ENCODE peak calls at places on chromosomes 12 and 14, in nine cellular contexts. One of them, this sample, is unnamed. For H3K9me3, the result is how much of the 10 kb centered on the place peaks cover.

GRCh38 chr12:131157739-131158138 is 204.0 kb downstream of the ADGRD1 start:
- DNase-seq in psoas muscle: no peak
- DNase-seq in DND-41: no peak
- DNase-seq in cardiac muscle cell: no peak
- DNase-seq in transverse colon: no peak
- DNase-seq in left ventricle myocardium inferior: no peak
- DNase-seq in heart right ventricle: no peak
- DNase-seq in fibroblast of lung: no peak
- DNase-seq in CD8-positive, alpha-beta T cell: no peak
- DNase-seq in this sample: no peak

GRCh38 chr14:101360045-101360931 is 201.0 kb upstream of the DIO3 start:
- DNase-seq in psoas muscle: peak
- DNase-seq in DND-41: peak
- DNase-seq in cardiac muscle cell: peak
- DNase-seq in transverse colon: peak
- DNase-seq in left ventricle myocardium inferior: peak
- DNase-seq in heart right ventricle: peak
- DNase-seq in fibroblast of lung: no peak
- DNase-seq in CD8-positive, alpha-beta T cell: no peak
- DNase-seq in this sample: peak

GRCh38 chr14:91716999-91717398 is 14.9 kb downstream of the CATSPERB start:
- DNase-seq in psoas muscle: no peak
- DNase-seq in DND-41: no peak
- DNase-seq in cardiac muscle cell: no peak
- DNase-seq in transverse colon: no peak
- DNase-seq in left ventricle myocardium inferior: no peak
- DNase-seq in heart right ventricle: no peak
- DNase-seq in fibroblast of lung: no peak
- DNase-seq in CD8-positive, alpha-beta T cell: no peak
- DNase-seq in this sample: no peak

GRCh38 chr12:103350116-103350515 is 145.7 kb downstream of the C12orf42 start:
- DNase-seq in psoas muscle: no peak
- DNase-seq in DND-41: no peak
- DNase-seq in cardiac muscle cell: no peak
- DNase-seq in transverse colon: no peak
- DNase-seq in left ventricle myocardium inferior: no peak
- DNase-seq in heart right ventricle: no peak
- DNase-seq in fibroblast of lung: no peak
- DNase-seq in CD8-positive, alpha-beta T cell: no peak
- DNase-seq in this sample: no peak

GRCh38 chr12:49975370-49975761 is 2.6 kb downstream of the AQP6 start:
- DNase-seq in psoas muscle: no peak
- DNase-seq in DND-41: no peak
- DNase-seq in cardiac muscle cell: no peak
- DNase-seq in transverse colon: no peak
- DNase-seq in left ventricle myocardium inferior: no peak
- DNase-seq in heart right ventricle: no peak
- DNase-seq in fibroblast of lung: no peak
- DNase-seq in CD8-positive, alpha-beta T cell: no peak
- DNase-seq in this sample: peak

GRCh38 chr12:20260864-20261263 is 107.5 kb upstream of the PDE3A start:
- DNase-seq in psoas muscle: no peak
- DNase-seq in DND-41: no peak
- DNase-seq in cardiac muscle cell: no peak
- DNase-seq in transverse colon: no peak
- DNase-seq in left ventricle myocardium inferior: no peak
- DNase-seq in heart right ventricle: no peak
- DNase-seq in fibroblast of lung: no peak
- DNase-seq in CD8-positive, alpha-beta T cell: no peak
- DNase-seq in this sample: no peak

GRCh38 chr12:15662983-15663659 is 126.1 kb downstream of the EPS8 start:
- DNase-seq in psoas muscle: no peak
- DNase-seq in DND-41: no peak
- DNase-seq in cardiac muscle cell: peak
- DNase-seq in transverse colon: no peak
- DNase-seq in left ventricle myocardium inferior: no peak
- DNase-seq in heart right ventricle: no peak
- DNase-seq in fibroblast of lung: peak
- DNase-seq in CD8-positive, alpha-beta T cell: no peak
- DNase-seq in this sample: no peak

GRCh38 chr14:96635850-96636249 is 133.7 kb downstream of the PAPOLA start:
- DNase-seq in psoas muscle: no peak
- DNase-seq in DND-41: no peak
- DNase-seq in cardiac muscle cell: no peak
- DNase-seq in transverse colon: no peak
- DNase-seq in left ventricle myocardium inferior: no peak
- DNase-seq in heart right ventricle: no peak
- DNase-seq in fibroblast of lung: no peak
- DNase-seq in CD8-positive, alpha-beta T cell: no peak
- DNase-seq in this sample: no peak

GRCh38 chr12:110543252-110543959 is 39.7 kb downstream of the PPTC7 start:
- DNase-seq in psoas muscle: peak
- DNase-seq in DND-41: no peak
- DNase-seq in cardiac muscle cell: peak
- DNase-seq in transverse colon: peak
- DNase-seq in left ventricle myocardium inferior: peak
- DNase-seq in heart right ventricle: peak
- DNase-seq in fibroblast of lung: peak
- DNase-seq in CD8-positive, alpha-beta T cell: no peak
- DNase-seq in this sample: peak

GRCh38 chr12:11510671-11511070 is 115.3 kb upstream of the PRB2 start:
- DNase-seq in psoas muscle: no peak
- DNase-seq in DND-41: no peak
- DNase-seq in cardiac muscle cell: no peak
- DNase-seq in transverse colon: no peak
- DNase-seq in left ventricle myocardium inferior: no peak
- DNase-seq in heart right ventricle: no peak
- DNase-seq in fibroblast of lung: peak
- DNase-seq in CD8-positive, alpha-beta T cell: no peak
- DNase-seq in this sample: no peak

GRCh38 chr12:92582466-92582865 is 120.3 kb upstream of the PLEKHG7 start:
- DNase-seq in psoas muscle: no peak
- DNase-seq in DND-41: no peak
- DNase-seq in cardiac muscle cell: no peak
- DNase-seq in transverse colon: no peak
- DNase-seq in left ventricle myocardium inferior: no peak
- DNase-seq in heart right ventricle: no peak
- DNase-seq in fibroblast of lung: no peak
- DNase-seq in CD8-positive, alpha-beta T cell: no peak
- DNase-seq in this sample: no peak

GRCh38 chr14:106493962-106494823 is 967.8 kb downstream of the TMEM121 start:
- DNase-seq in psoas muscle: no peak
- DNase-seq in DND-41: no peak
- DNase-seq in cardiac muscle cell: no peak
- DNase-seq in transverse colon: no peak
- DNase-seq in left ventricle myocardium inferior: no peak
- DNase-seq in heart right ventricle: no peak
- DNase-seq in fibroblast of lung: no peak
- DNase-seq in CD8-positive, alpha-beta T cell: no peak
- DNase-seq in this sample: no peak

GRCh38 chr14:106491851-106492250 is 965.5 kb downstream of the TMEM121 start:
- DNase-seq in psoas muscle: no peak
- DNase-seq in DND-41: peak
- DNase-seq in cardiac muscle cell: no peak
- DNase-seq in transverse colon: peak
- DNase-seq in left ventricle myocardium inferior: no peak
- DNase-seq in heart right ventricle: no peak
- DNase-seq in fibroblast of lung: no peak
- DNase-seq in CD8-positive, alpha-beta T cell: no peak
- DNase-seq in this sample: no peak

GRCh38 chr14:106490442-106490841 is 964.1 kb downstream of the TMEM121 start:
- DNase-seq in psoas muscle: no peak
- DNase-seq in DND-41: no peak
- DNase-seq in cardiac muscle cell: no peak
- DNase-seq in transverse colon: no peak
- DNase-seq in left ventricle myocardium inferior: no peak
- DNase-seq in heart right ventricle: no peak
- DNase-seq in fibroblast of lung: no peak
- DNase-seq in CD8-positive, alpha-beta T cell: no peak
- DNase-seq in this sample: no peak

GRCh38 chr14:106488293-106488692 is 961.9 kb downstream of the TMEM121 start:
- DNase-seq in psoas muscle: no peak
- DNase-seq in DND-41: no peak
- DNase-seq in cardiac muscle cell: no peak
- DNase-seq in transverse colon: no peak
- DNase-seq in left ventricle myocardium inferior: no peak
- DNase-seq in heart right ventricle: no peak
- DNase-seq in fibroblast of lung: no peak
- DNase-seq in CD8-positive, alpha-beta T cell: no peak
- DNase-seq in this sample: no peak

DNA sequence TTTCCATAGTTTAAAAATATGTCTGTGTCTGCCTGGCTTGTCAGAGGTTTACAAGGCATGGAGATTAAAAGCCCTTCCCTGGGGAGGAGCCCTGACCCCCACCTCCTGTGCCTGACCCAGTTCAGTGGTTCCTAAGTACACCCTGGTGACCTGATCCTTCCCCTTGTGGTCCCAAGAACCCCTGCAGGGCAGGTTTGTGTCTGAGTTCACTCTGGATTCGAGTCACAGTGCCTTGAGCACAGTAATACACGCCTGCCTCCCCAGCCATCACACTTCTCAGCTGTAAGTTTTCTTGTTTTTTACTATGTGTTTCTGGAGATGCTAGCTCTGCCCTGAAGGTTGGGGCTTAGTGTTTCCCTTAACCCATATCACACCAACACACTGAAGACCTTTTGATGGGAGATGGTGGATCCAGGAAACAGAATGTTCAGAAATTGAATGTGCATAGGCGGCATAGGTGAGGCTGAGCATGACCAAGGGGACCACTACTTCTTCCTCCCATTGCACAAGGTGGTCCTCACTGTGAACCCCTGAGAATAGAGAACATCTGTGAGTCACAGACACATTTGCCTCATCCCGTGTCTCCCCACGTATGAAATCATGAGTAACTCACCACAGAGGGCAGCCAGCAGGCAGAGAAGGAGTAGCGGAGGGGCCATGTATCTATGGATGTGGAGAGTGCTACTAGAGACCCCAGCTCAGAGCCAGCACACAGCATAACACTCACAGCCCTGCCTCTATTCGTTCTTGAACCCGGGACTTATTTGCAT is 962.9 kb downstream of the TMEM121 start:
- DNase-seq in psoas muscle: no peak
- DNase-seq in DND-41: no peak
- DNase-seq in cardiac muscle cell: no peak
- DNase-seq in transverse colon: no peak
- DNase-seq in left ventricle myocardium inferior: no peak
- DNase-seq in heart right ventricle: no peak
- DNase-seq in fibroblast of lung: no peak
- DNase-seq in CD8-positive, alpha-beta T cell: no peak
- DNase-seq in this sample: no peak
- H3K9me3 ChIP-seq in psoas muscle: under half
- H3K9me3 ChIP-seq in DND-41: under half
- H3K9me3 ChIP-seq in cardiac muscle cell: under half
- H3K9me3 ChIP-seq in transverse colon: under half
- H3K9me3 ChIP-seq in left ventricle myocardium inferior: under half
- H3K9me3 ChIP-seq in heart right ventricle: under half
- H3K9me3 ChIP-seq in fibroblast of lung: under half
- H3K9me3 ChIP-seq in CD8-positive, alpha-beta T cell: under half
- H3K9me3 ChIP-seq in this sample: under half

DNA sequence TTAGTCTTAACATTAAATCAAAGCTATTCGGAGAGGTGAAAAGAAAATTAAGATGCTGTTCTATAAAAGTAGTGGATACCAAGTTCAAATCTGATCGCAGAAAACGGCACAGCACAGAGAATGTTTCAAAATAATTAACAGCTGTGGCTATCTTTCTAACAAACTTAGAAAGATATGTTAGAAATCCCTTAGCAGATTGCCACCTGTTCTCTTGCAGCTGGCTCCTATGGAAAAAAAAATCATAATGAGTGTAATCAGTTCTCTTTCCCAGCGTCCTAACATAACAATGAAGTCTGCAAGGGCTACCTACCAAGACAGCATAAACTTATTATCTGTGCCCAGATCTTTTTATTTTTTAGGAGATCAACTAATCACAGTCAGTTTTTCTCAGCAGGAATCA is 358.7 kb upstream of the FOXG1 start:
- DNase-seq in psoas muscle: no peak
- DNase-seq in DND-41: no peak
- DNase-seq in cardiac muscle cell: no peak
- DNase-seq in transverse colon: no peak
- DNase-seq in left ventricle myocardium inferior: no peak
- DNase-seq in heart right ventricle: no peak
- DNase-seq in fibroblast of lung: no peak
- DNase-seq in CD8-positive, alpha-beta T cell: no peak
- DNase-seq in this sample: no peak
- H3K9me3 ChIP-seq in psoas muscle: under half
- H3K9me3 ChIP-seq in DND-41: under half
- H3K9me3 ChIP-seq in cardiac muscle cell: under half
- H3K9me3 ChIP-seq in transverse colon: under half
- H3K9me3 ChIP-seq in left ventricle myocardium inferior: under half
- H3K9me3 ChIP-seq in heart right ventricle: under half
- H3K9me3 ChIP-seq in fibroblast of lung: under half
- H3K9me3 ChIP-seq in CD8-positive, alpha-beta T cell: under half
- H3K9me3 ChIP-seq in this sample: under half

GRCh38 chr14:29649170-29649569 is 278.5 kb downstream of the PRKD1 start:
- DNase-seq in psoas muscle: no peak
- DNase-seq in DND-41: no peak
- DNase-seq in cardiac muscle cell: no peak
- DNase-seq in transverse colon: no peak
- DNase-seq in left ventricle myocardium inferior: no peak
- DNase-seq in heart right ventricle: no peak
- DNase-seq in fibroblast of lung: no peak
- DNase-seq in CD8-positive, alpha-beta T cell: no peak
- DNase-seq in this sample: no peak
- H3K9me3 ChIP-seq in psoas muscle: under half
- H3K9me3 ChIP-seq in DND-41: under half
- H3K9me3 ChIP-seq in cardiac muscle cell: under half
- H3K9me3 ChIP-seq in transverse colon: under half
- H3K9me3 ChIP-seq in left ventricle myocardium inferior: under half
- H3K9me3 ChIP-seq in heart right ventricle: under half
- H3K9me3 ChIP-seq in fibroblast of lung: under half
- H3K9me3 ChIP-seq in CD8-positive, alpha-beta T cell: under half
- H3K9me3 ChIP-seq in this sample: under half

GRCh38 chr12:31951939-31952338 is 7.3 kb upstream of the RESF1 start:
- DNase-seq in psoas muscle: no peak
- DNase-seq in DND-41: no peak
- DNase-seq in cardiac muscle cell: no peak
- DNase-seq in transverse colon: no peak
- DNase-seq in left ventricle myocardium inferior: no peak
- DNase-seq in heart right ventricle: no peak
- DNase-seq in fibroblast of lung: no peak
- DNase-seq in CD8-positive, alpha-beta T cell: no peak
- DNase-seq in this sample: no peak

GRCh38 chr12:31950492-31950891 is 8.7 kb upstream of the RESF1 start:
- DNase-seq in psoas muscle: no peak
- DNase-seq in DND-41: no peak
- DNase-seq in cardiac muscle cell: no peak
- DNase-seq in transverse colon: no peak
- DNase-seq in left ventricle myocardium inferior: no peak
- DNase-seq in heart right ventricle: no peak
- DNase-seq in fibroblast of lung: no peak
- DNase-seq in CD8-positive, alpha-beta T cell: no peak
- DNase-seq in this sample: no peak

GRCh38 chr12:31951008-31951407 is 8.2 kb upstream of the RESF1 start:
- DNase-seq in psoas muscle: no peak
- DNase-seq in DND-41: no peak
- DNase-seq in cardiac muscle cell: no peak
- DNase-seq in transverse colon: no peak
- DNase-seq in left ventricle myocardium inferior: no peak
- DNase-seq in heart right ventricle: no peak
- DNase-seq in fibroblast of lung: no peak
- DNase-seq in CD8-positive, alpha-beta T cell: no peak
- DNase-seq in this sample: no peak

GRCh38 chr12:31947971-31948370 is 11.2 kb upstream of the RESF1 start:
- DNase-seq in psoas muscle: no peak
- DNase-seq in DND-41: no peak
- DNase-seq in cardiac muscle cell: no peak
- DNase-seq in transverse colon: no peak
- DNase-seq in left ventricle myocardium inferior: no peak
- DNase-seq in heart right ventricle: no peak
- DNase-seq in fibroblast of lung: no peak
- DNase-seq in CD8-positive, alpha-beta T cell: no peak
- DNase-seq in this sample: no peak

GRCh38 chr12:31950088-31950487 is 9.1 kb upstream of the RESF1 start:
- DNase-seq in psoas muscle: no peak
- DNase-seq in DND-41: no peak
- DNase-seq in cardiac muscle cell: no peak
- DNase-seq in transverse colon: no peak
- DNase-seq in left ventricle myocardium inferior: no peak
- DNase-seq in heart right ventricle: no peak
- DNase-seq in fibroblast of lung: no peak
- DNase-seq in CD8-positive, alpha-beta T cell: no peak
- DNase-seq in this sample: no peak
- H3K9me3 ChIP-seq in psoas muscle: under half
- H3K9me3 ChIP-seq in DND-41: under half
- H3K9me3 ChIP-seq in cardiac muscle cell: under half
- H3K9me3 ChIP-seq in transverse colon: under half
- H3K9me3 ChIP-seq in left ventricle myocardium inferior: under half
- H3K9me3 ChIP-seq in heart right ventricle: under half
- H3K9me3 ChIP-seq in fibroblast of lung: under half
- H3K9me3 ChIP-seq in CD8-positive, alpha-beta T cell: under half
- H3K9me3 ChIP-seq in this sample: under half